ENCODE peak calls at places on chromosomes 7 and 10, in eight cellular contexts. U, J, F, E, Z, B, K and A are unnamed samples.
A peak's percentile ranks its signal among the peaks of the same experiment; 100 is the strongest.

GRCh38 chr10:109956454-109957091 is 33.3 kb upstream of the XPNPEP1 start:
- DNase-seq in B (peak; percentile 74), J (peak; percentile 69), F (no peak), K (peak; percentile 56), U (peak; percentile 38), E (peak; percentile 56), Z (no peak), A (no peak)

GRCh38 chr7:91551377-91552175 is 287.3 kb downstream of the FZD1 start:
- DNase-seq in K (no peak), U (no peak), B (no peak), Z (no peak), J (no peak), E (no peak), F (peak; percentile 43), A (no peak)

GRCh38 chr7:27115161-27116018 is 12.9 kb upstream of the HOXA2 start:
- DNase-seq in K (peak; percentile 77), J (no peak), B (peak; percentile 74), E (no peak), Z (peak; percentile 77), F (peak; percentile 89), U (no peak), A (no peak)

GRCh38 chr7:64045301-64046040 is at the start of gene ZNF727:
- DNase-seq in E (no peak), Z (no peak), J (no peak), F (no peak), U (peak; percentile 85), K (peak; percentile 2), B (peak; percentile 30), A (no peak)

GRCh38 chr10:130993612-130994011 is 317.9 kb downstream of the TCERG1L start:
- DNase-seq in F (no peak), J (no peak), B (no peak), E (no peak), Z (no peak), K (no peak), U (no peak), A (no peak)

GRCh38 chr10:16891375-16892313 is 74.4 kb upstream of the RSU1 start:
- DNase-seq in J (no peak), B (peak; percentile 96), F (peak; percentile 95), Z (peak; percentile 35), U (peak; percentile 61), E (peak; percentile 35), K (peak; percentile 30), A (peak; percentile 85)

GRCh38 chr10:96846395-96846794 is 14.3 kb downstream of the LCOR start:
- DNase-seq in Z (no peak), K (no peak), E (no peak), F (peak; percentile 46), U (no peak), B (no peak), J (no peak), A (no peak)

GRCh38 chr7:90709501-90710465 is 113.7 kb downstream of the CDK14 start:
- DNase-seq in E (no peak), K (no peak), F (peak; percentile 9), Z (no peak), B (peak; percentile 71), U (peak; percentile 58), J (peak; percentile 89), A (no peak)

GRCh38 chr10:86167101-86167761 is 199.4 kb downstream of the GRID1 start:
- DNase-seq in U (no peak), B (no peak), K (no peak), F (no peak), E (no peak), Z (no peak), J (no peak), A (no peak)

GRCh38 chr7:110569486-110569885 is 521.4 kb upstream of the LRRN3 start:
- DNase-seq in B (no peak), E (no peak), J (no peak), Z (no peak), U (no peak), K (no peak), F (no peak), A (no peak)

GRCh38 chr10:52318136-52318810 is 4.2 kb downstream of the DKK1 start:
- DNase-seq in F (peak; percentile 31), K (no peak), B (peak; percentile 52), E (no peak), U (no peak), J (no peak), Z (no peak), A (peak; percentile 74)

GRCh38 chr7:11625669-11626068 is 206.3 kb downstream of the THSD7A start:
- DNase-seq in B (peak; percentile 2), F (no peak), J (no peak), E (no peak), Z (peak; percentile 9), U (no peak), K (no peak), A (peak; percentile 51)

GRCh38 chr10:30980951-30981616 is 50.6 kb downstream of the ZNF438 start:
- DNase-seq in U (peak; percentile 81), B (peak; percentile 94), F (peak; percentile 71), E (no peak), K (peak; percentile 44), J (no peak), Z (no peak), A (peak; percentile 72)

GRCh38 chr10:23457632-23458417 is 18.9 kb downstream of the OTUD1 start:
- DNase-seq in K (no peak), J (peak; percentile 39), E (no peak), F (no peak), U (no peak), B (no peak), Z (no peak), A (no peak)

GRCh38 chr10:132786279-132786528 is 257 bp upstream of the NKX6-2 start:
- DNase-seq in F (no peak), Z (no peak), U (no peak), B (no peak), E (no peak), K (no peak), J (no peak), A (no peak)

DNA sequence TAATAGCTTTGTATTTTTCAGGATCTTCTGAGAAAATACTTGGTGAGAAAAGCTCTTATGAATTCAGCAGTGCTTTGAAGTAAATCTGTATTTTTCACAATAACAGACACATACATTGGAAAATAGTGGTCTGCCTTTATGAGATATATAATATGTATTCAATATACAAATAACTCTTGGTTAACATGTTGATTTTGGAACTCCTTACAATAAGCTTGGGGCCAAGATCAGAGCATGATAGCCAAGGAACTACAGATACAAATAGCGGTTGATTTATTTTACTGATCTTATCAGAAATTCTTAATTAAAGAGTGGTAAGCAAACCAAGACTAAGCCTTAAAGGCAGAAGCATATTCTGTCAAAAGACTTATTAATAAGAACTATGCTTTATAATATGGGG is 24.5 kb upstream of the NXPH1 start:
- DNase-seq in Z (no peak), J (no peak), K (no peak), U (no peak), B (no peak), F (no peak), E (no peak), A (no peak)
- H3K4me3 ChIP-seq in Z (no peak overlapping the region), J (no peak overlapping the region), K (no peak overlapping the region), U (no peak overlapping the region), B (no peak overlapping the region), F (no peak overlapping the region), E (no peak overlapping the region), A (no peak overlapping the region)

DNA sequence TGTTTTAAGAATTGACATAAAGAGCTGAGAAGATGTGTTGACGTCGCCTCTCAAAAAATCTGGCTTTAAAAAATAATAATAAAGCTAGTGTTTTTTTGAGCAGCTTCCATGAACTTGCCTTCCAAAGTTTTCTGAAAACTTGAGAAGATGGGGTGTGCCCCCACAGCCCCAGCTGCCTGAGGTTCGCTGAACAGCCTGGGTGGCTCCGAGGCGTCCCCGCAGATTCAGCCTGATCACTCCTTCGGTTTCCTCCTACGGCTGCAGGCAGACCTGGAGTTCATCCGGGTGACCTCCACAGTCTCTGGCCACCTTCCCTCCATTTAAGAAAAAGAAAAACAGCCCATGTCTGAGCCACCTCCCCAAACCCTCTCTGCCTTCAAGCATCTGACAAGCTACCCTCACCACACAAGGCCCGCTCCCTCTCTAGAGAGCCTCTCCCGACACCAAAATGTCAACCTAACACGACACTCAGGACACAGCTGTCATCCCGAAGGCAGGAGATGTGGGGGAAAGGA is 177.8 kb downstream of the PTPRN2 start:
- DNase-seq in U (no peak), E (no peak), B (no peak), F (no peak), Z (no peak), J (no peak), K (no peak), A (no peak)
- H3K4me3 ChIP-seq in U (no peak overlapping the region), E (no peak overlapping the region), B (no peak overlapping the region), F (no peak overlapping the region), Z (no peak overlapping the region), J (no peak overlapping the region), K (no peak overlapping the region), A (no peak overlapping the region)

DNA sequence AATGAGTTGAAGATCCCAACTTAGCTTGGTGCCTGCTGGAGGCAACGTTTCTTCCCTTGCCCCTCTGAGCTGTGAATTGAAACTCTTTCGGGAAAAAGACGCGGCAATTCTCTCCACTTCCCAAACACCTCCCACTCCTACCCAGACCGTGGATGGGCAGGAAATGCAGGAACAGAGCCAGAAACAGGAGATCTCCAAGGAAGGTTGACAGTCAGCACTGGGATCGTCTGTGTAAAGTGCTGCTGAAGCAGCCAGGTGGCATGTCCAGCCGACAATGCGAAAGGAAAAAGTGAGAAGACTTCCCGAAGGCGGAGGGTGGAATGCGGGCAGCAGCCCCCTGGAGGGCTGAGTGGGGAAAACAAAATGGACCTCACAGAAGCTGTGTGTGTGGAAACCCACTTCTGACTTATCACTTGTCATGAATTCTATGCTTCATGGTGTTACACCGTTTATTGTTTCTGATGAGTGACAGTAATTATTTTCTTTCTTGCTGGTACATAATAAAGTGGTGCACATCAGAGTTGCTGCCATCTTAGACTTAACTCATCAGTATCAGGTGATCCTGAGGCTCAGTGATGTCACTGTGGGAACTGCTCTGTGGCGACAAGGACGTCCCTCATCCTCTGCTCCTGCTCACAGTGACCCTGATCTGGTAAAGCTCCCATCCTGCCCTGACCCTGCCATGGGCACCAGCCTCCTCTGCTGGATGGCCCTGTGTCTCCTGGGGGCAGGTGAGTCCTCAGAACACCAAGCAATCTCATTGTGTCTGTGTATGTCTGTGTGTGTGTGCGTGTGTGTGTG is 220.5 kb upstream of the PRSS1 start:
- DNase-seq in Z (no peak), U (no peak), E (no peak), J (no peak), B (no peak), K (no peak), F (no peak), A (no peak)
- H3K4me3 ChIP-seq in Z (no peak overlapping the region), U (no peak overlapping the region), E (no peak overlapping the region), J (no peak overlapping the region), B (no peak overlapping the region), K (no peak overlapping the region), F (no peak overlapping the region), A (no peak overlapping the region)

DNA sequence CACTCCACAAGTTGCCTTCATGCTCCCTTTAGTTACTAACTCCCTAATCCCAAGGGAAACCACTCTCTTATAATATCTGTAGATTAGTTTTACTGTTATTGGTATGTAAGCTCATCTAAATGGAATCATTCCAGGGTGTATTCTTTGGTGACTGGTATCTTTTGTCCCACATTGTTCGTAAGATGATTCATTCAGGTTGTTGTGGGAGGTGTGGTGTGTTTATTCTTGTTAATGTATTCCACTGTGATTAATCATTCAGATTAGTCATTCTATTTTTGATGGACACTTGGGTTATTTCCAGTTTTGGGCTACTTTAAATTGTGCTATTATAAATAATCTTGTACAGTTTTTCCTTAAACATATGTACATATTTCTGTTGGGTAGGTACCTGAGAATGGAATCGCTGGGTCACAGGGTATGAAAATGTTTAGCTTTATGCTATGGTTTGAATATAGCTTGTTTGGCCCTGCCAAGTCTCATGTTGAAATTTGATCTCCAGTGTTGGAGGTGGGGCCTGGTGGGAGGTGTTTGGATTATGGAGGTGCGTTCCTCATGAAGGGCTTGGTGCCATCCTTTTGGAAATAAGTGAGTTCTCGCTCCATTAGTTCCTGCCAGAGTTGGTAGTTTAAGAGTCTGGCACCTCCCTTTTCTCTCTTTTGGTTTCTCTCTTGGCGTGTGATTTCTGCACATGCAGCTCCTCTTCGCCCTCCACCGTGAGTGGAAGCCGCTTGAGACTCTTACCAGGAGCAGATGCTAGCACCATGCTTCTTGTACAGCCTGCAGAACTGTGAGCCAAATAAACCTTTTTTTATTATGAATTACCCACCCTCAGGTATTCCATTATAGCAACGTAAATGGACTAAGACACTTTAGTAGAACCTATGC is 13.8 kb downstream of the BTRC start:
- DNase-seq in Z (peak; percentile 58), B (peak; percentile 77), J (no peak), K (peak; percentile 32), E (no peak), F (peak; percentile 95), U (no peak), A (peak; percentile 27)
- H3K4me3 ChIP-seq in Z (no peak overlapping the region), B (no peak overlapping the region), J (no peak overlapping the region), K (no peak overlapping the region), E (no peak overlapping the region), F (no peak overlapping the region), U (no peak overlapping the region), A (no peak overlapping the region)